ENCODE peak calls at places on chromosomes 13 and 19, in six cellular contexts. X is A549; I is CD8-positive, alpha-beta T cell; A is left ventricle myocardium inferior; O is dorsolateral prefrontal cortex; E is ascending aorta. S is an unnamed sample.
A peak's percentile ranks its signal among the peaks of the same experiment; 100 is the strongest.

GRCh38 chr19:51168571-51169282 is 26.6 kb downstream of the SIGLEC7 start:
- DNase-seq in X (no peak), I (no peak), A (no peak), O (no peak), E (no peak), S (no peak)

GRCh38 chr19:19146865-19147264 is 8.6 kb upstream of the TMEM161A start:
- DNase-seq in X (no peak), I (no peak), A (no peak), O (no peak), E (no peak), S (no peak)

GRCh38 chr13:66559093-66559492 is 671.0 kb downstream of the PCDH9 start:
- DNase-seq in X (no peak), I (no peak), A (no peak), O (no peak), E (no peak), S (no peak)

GRCh38 chr13:97433727-97434416 is at the start of gene RAP2A:
- DNase-seq in X (peak; percentile 88), I (peak; percentile 87), A (peak; percentile 91), O (peak; percentile 91), E (peak; percentile 70), S (peak; percentile 56)

GRCh38 chr13:108728370-108728769 is 99.0 kb downstream of the MYO16 start:
- DNase-seq in X (peak; percentile 36), I (no peak), A (no peak), O (no peak), E (no peak), S (no peak)

GRCh38 chr19:4229179-4229931 is at the start of gene EBI3:
- DNase-seq in X (peak; percentile 74), I (no peak), A (peak; percentile 36), O (no peak), E (no peak), S (no peak)

GRCh38 chr19:35750167-35750566 is 1.8 kb downstream of the LIN37 start:
- DNase-seq in X (no peak), I (no peak), A (no peak), O (no peak), E (no peak), S (no peak)

GRCh38 chr19:29943615-29944014 is 1.6 kb downstream of the URI1 start:
- DNase-seq in X (no peak), I (no peak), A (no peak), O (no peak), E (no peak), S (no peak)

DNA sequence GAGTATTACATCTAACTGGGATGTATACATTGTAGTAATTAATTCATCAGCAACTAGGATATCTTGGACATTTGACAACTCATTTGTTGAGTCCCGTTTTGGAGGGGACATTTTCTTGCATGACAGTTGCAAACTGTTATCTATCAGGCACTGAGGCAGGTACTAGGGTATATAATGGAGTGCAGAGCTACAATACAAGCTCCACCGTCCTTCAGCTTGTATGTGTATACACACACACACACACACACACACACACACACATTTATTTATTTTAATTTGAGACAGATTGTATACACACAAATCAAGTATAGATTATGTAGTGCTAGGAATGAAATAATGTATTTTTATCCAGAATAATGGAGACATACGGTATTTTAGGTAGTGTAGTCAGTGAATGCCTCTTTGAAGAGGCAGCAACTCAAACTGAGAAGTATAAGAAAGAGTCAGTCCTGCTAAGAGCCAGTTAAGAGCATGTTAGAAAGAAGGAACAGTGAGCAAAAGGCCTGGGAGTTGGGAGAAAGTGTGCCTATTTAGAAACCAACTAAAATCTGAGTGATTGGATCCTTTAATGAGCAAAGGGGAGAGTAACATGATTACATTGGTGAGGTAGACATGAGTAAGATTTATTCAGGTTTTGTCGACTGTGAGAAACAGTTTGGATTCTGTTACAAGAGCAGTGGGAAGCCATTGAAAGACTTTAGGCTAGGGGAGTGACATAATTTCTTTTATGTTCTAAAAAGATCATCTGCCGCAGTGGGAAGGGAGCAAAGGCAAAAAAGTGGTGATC is 74.5 kb downstream of the NBEA start:
- DNase-seq in X (no peak), I (no peak), A (no peak), O (no peak), E (no peak), S (no peak)
- TF ChIP-seq CTCF in X (no peak), I (no peak), A (no peak), O (no peak), E (no peak), S (no peak)

GRCh38 chr19:2108251-2109016 is 11.7 kb downstream of the IZUMO4 start:
- DNase-seq in X (no peak), I (no peak), A (no peak), O (no peak), E (no peak), S (no peak)
- H3K27ac ChIP-seq in X (no peak overlapping the region), I (no peak overlapping the region), A (peak overlapping the region; percentile 64), O (no peak overlapping the region), E (no peak overlapping the region), S (no peak overlapping the region)

GRCh38 chr19:43662487-43662886 is 7.5 kb downstream of the PLAUR start:
- DNase-seq in X (no peak), I (no peak), A (no peak), O (no peak), E (no peak), S (no peak)
- TF ChIP-seq CTCF in X (peak; percentile 37), I (no peak), A (peak; percentile 41), O (no peak), E (no peak), S (peak; percentile 14)

GRCh38 chr19:1507192-1507660 is 5.6 kb downstream of the ADAMTSL5 start:
- DNase-seq in X (no peak), I (no peak), A (no peak), O (no peak), E (no peak), S (no peak)
- H3K27ac ChIP-seq in X (peak overlapping the region; percentile 88), I (peak overlapping the region; percentile 21), A (peak overlapping the region; percentile 88), O (peak overlapping the region; percentile 82), E (peak overlapping the region; percentile 96), S (peak overlapping the region; percentile 91)

GRCh38 chr13:50909605-50910482 is at the start of gene RNASEH2B:
- DNase-seq in X (peak; percentile 70), I (peak; percentile 54), A (peak; percentile 78), O (peak; percentile 54), E (no peak), S (peak; percentile 8)
- TF ChIP-seq CTCF in X (no peak), I (no peak), A (peak; percentile 30), O (peak; percentile 28), E (no peak), S (no peak)

GRCh38 chr13:32917504-32917903 is 98.7 kb upstream of the KL start:
- DNase-seq in X (no peak), I (no peak), A (no peak), O (no peak), E (no peak), S (no peak)

GRCh38 chr13:32910530-32910929 is 105.7 kb upstream of the KL start:
- DNase-seq in X (no peak), I (no peak), A (no peak), O (no peak), E (no peak), S (no peak)

GRCh38 chr13:32911506-32911905 is 104.7 kb upstream of the KL start:
- DNase-seq in X (peak; percentile 57), I (no peak), A (no peak), O (no peak), E (no peak), S (no peak)

DNA sequence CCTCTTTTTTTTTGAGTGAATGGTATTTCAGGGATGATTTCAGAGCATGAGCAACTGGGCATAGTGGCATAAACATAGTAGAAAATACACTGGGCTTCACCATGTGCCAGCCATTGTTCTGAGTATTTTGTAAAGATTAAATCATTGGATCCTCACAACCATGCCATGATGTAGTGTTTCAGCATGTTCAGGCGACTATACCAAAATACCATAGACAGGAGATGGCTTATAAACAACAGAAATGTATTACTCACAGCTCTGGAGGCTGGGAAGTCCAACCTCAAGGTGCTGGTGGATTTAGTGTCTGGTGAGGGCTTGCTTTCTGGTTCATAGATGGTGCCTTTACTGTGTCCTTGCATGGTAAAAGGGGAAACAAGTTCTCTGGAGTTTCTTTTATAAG is 101.5 kb upstream of the KL start:
- DNase-seq in X (no peak), I (no peak), A (no peak), O (no peak), E (no peak), S (no peak)
- H3K27ac ChIP-seq in X (no peak overlapping the region), I (no peak overlapping the region), A (no peak overlapping the region), O (no peak overlapping the region), E (no peak overlapping the region), S (no peak overlapping the region)